ENCODE peak calls at places on chromosomes 13 and 19, in five cellular contexts. One of them, this sample, is unnamed.

GRCh38 chr13:100244431-100244830 is 155.5 kb downstream of the PCCA start:
- DNase-seq in H1: no peak
- DNase-seq in HepG2: no peak
- DNase-seq in K562: no peak
- DNase-seq in GM12878: no peak
- DNase-seq in this sample: no peak

GRCh38 chr19:55695511-55696290 is 20.7 kb downstream of the EPN1 start:
- DNase-seq in GM12878: no peak
- DNase-seq in H1: no peak
- DNase-seq in K562: no peak
- DNase-seq in HepG2: no peak
- DNase-seq in this sample: no peak

GRCh38 chr13:26967119-26968038 is 204.2 kb downstream of the USP12 start:
- DNase-seq in H1: no peak
- DNase-seq in K562: no peak
- DNase-seq in HepG2: no peak
- DNase-seq in GM12878: no peak
- DNase-seq in this sample: no peak

GRCh38 chr19:54164369-54165068 is 5.0 kb upstream of the LENG1 start:
- DNase-seq in GM12878: no peak
- DNase-seq in K562: peak
- DNase-seq in H1: peak
- DNase-seq in HepG2: no peak
- DNase-seq in this sample: peak

GRCh38 chr19:3836887-3837286 is 32.0 kb downstream of the ZFR2 start:
- DNase-seq in K562: no peak
- DNase-seq in H1: no peak
- DNase-seq in GM12878: no peak
- DNase-seq in HepG2: no peak
- DNase-seq in this sample: no peak

GRCh38 chr13:91216928-91217700 is 130.4 kb upstream of the MIR17HG start:
- DNase-seq in H1: no peak
- DNase-seq in GM12878: no peak
- DNase-seq in K562: no peak
- DNase-seq in HepG2: no peak
- DNase-seq in this sample: no peak

GRCh38 chr13:110524484-110525254 is 36.9 kb downstream of the RAB20 start:
- DNase-seq in K562: no peak
- DNase-seq in GM12878: no peak
- DNase-seq in H1: no peak
- DNase-seq in HepG2: no peak
- DNase-seq in this sample: no peak

GRCh38 chr13:101283782-101284181 is 132.5 kb downstream of the NALCN start:
- DNase-seq in HepG2: no peak
- DNase-seq in GM12878: no peak
- DNase-seq in K562: no peak
- DNase-seq in H1: no peak
- DNase-seq in this sample: no peak

GRCh38 chr19:33241530-33242101 is 16.0 kb upstream of the SLC7A10 start:
- DNase-seq in GM12878: no peak
- DNase-seq in HepG2: no peak
- DNase-seq in K562: peak
- DNase-seq in H1: no peak
- DNase-seq in this sample: no peak

GRCh38 chr19:55638864-55639359 is 1.9 kb upstream of the ZNF580 start:
- DNase-seq in HepG2: peak
- DNase-seq in GM12878: no peak
- DNase-seq in H1: no peak
- DNase-seq in K562: peak
- DNase-seq in this sample: no peak

GRCh38 chr19:39846678-39847486 is 703 bp upstream of the FBL start:
- DNase-seq in K562: peak
- DNase-seq in H1: no peak
- DNase-seq in GM12878: no peak
- DNase-seq in HepG2: no peak
- DNase-seq in this sample: no peak

GRCh38 chr13:98022210-98022609 is 68.7 kb downstream of the IPO5 start:
- DNase-seq in K562: no peak
- DNase-seq in H1: no peak
- DNase-seq in HepG2: peak
- DNase-seq in GM12878: no peak
- DNase-seq in this sample: no peak

GRCh38 chr19:42313096-42313839 is at the start of gene TMEM145:
- DNase-seq in HepG2: no peak
- DNase-seq in K562: peak
- DNase-seq in GM12878: no peak
- DNase-seq in H1: no peak
- DNase-seq in this sample: no peak

GRCh38 chr19:34432797-34433196 is 4.6 kb downstream of the UBA2 start:
- DNase-seq in H1: no peak
- DNase-seq in HepG2: no peak
- DNase-seq in GM12878: no peak
- DNase-seq in K562: no peak
- DNase-seq in this sample: no peak

GRCh38 chr19:13033819-13034611 is 38.7 kb downstream of the NFIX start:
- DNase-seq in H1: no peak
- DNase-seq in GM12878: no peak
- DNase-seq in K562: peak
- DNase-seq in HepG2: peak
- DNase-seq in this sample: peak

DNA sequence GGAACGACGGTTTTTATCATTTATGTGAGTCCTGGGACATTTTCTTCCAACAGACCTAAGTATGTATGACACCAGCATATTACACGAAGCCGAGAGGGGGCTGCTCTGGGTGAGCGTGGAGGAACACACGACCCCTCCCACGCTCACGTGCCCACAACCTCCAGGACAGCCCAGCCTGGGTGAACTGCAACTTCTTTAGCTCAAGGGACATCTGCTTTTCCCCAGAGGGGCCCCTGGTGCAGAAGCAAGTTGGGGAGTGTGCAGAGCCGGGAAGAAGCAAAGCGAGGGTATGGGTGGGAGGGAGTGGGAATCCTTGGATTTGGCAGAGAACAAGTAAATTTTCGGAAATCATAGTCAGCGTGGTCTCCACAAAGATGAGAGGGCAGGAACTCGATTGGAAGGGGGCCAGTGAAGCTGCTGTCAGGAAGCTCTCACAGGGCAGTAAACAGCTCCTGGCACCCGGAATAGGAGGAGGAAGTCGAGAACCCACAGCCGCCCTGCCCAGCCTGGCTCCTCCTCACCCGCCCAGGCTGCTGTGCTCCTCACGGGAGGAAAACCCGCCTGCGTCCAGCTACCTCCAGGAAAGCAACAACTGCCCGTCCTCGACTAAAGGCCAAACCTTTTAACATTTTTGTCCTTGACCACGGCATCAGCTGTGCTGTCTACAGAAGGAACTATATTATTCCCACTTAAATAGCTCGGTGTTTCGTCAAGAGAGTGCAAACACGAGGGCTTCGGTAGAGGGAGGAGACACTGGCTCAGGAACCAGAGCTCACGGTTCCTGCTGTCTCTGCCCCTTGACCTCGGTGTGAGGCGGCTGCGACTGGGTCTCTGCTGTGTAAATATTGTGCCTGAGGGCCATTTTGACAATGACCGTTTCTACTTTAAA is 17.2 kb upstream of the CFAP97D2 start:
- DNase-seq in K562: no peak
- DNase-seq in GM12878: no peak
- DNase-seq in HepG2: peak
- DNase-seq in H1: no peak
- DNase-seq in this sample: no peak
- TF ChIP-seq ATF3 in K562: no peak
- TF ChIP-seq ATF3 in GM12878: no peak
- TF ChIP-seq ATF3 in HepG2: no peak
- TF ChIP-seq ATF3 in H1: no peak
- TF ChIP-seq ATF3 in this sample: no peak

GRCh38 chr19:44746616-44746945 is 1.9 kb upstream of the BCL3 start:
- DNase-seq in K562: no peak
- DNase-seq in H1: no peak
- DNase-seq in HepG2: no peak
- DNase-seq in GM12878: no peak
- DNase-seq in this sample: no peak
- H3K4me3 ChIP-seq in K562: no peak
- H3K4me3 ChIP-seq in H1: no peak
- H3K4me3 ChIP-seq in HepG2: peak
- H3K4me3 ChIP-seq in GM12878: no peak
- H3K4me3 ChIP-seq in this sample: peak

GRCh38 chr19:45250832-45251451 is at the start of gene MARK4:
- DNase-seq in HepG2: no peak
- DNase-seq in H1: no peak
- DNase-seq in K562: peak
- DNase-seq in GM12878: no peak
- DNase-seq in this sample: peak
- TF ChIP-seq ATF3 in HepG2: no peak
- TF ChIP-seq ATF3 in H1: no peak
- TF ChIP-seq ATF3 in K562: no peak
- TF ChIP-seq ATF3 in GM12878: no peak
- TF ChIP-seq ATF3 in this sample: no peak

GRCh38 chr13:33918199-33918932 is 100.4 kb downstream of the RFC3 start:
- DNase-seq in H1: no peak
- DNase-seq in HepG2: no peak
- DNase-seq in GM12878: no peak
- DNase-seq in K562: no peak
- DNase-seq in this sample: no peak
- H3K4me3 ChIP-seq in H1: no peak
- H3K4me3 ChIP-seq in HepG2: no peak
- H3K4me3 ChIP-seq in GM12878: no peak
- H3K4me3 ChIP-seq in K562: no peak
- H3K4me3 ChIP-seq in this sample: no peak

GRCh38 chr19:37725181-37725580 is 5.6 kb upstream of the ZNF607 start:
- DNase-seq in HepG2: no peak
- DNase-seq in GM12878: no peak
- DNase-seq in K562: no peak
- DNase-seq in H1: no peak
- DNase-seq in this sample: no peak
- TF ChIP-seq ATF3 in HepG2: no peak
- TF ChIP-seq ATF3 in GM12878: no peak
- TF ChIP-seq ATF3 in K562: no peak
- TF ChIP-seq ATF3 in H1: no peak
- TF ChIP-seq ATF3 in this sample: no peak

GRCh38 chr19:1518471-1518870 is 5.4 kb upstream of the PLK5 start:
- DNase-seq in HepG2: no peak
- DNase-seq in H1: no peak
- DNase-seq in K562: no peak
- DNase-seq in GM12878: no peak
- DNase-seq in this sample: no peak
- H3K4me3 ChIP-seq in HepG2: no peak
- H3K4me3 ChIP-seq in H1: no peak
- H3K4me3 ChIP-seq in K562: no peak
- H3K4me3 ChIP-seq in GM12878: no peak
- H3K4me3 ChIP-seq in this sample: no peak

GRCh38 chr13:70527553-70527952 is 419.3 kb upstream of the KLHL1 start:
- DNase-seq in HepG2: no peak
- DNase-seq in GM12878: no peak
- DNase-seq in H1: no peak
- DNase-seq in K562: no peak
- DNase-seq in this sample: no peak

GRCh38 chr13:70518081-70518480 is 409.8 kb upstream of the KLHL1 start:
- DNase-seq in H1: no peak
- DNase-seq in K562: no peak
- DNase-seq in HepG2: no peak
- DNase-seq in GM12878: no peak
- DNase-seq in this sample: no peak

GRCh38 chr13:70520275-70520674 is 412.0 kb upstream of the KLHL1 start:
- DNase-seq in K562: no peak
- DNase-seq in HepG2: no peak
- DNase-seq in GM12878: no peak
- DNase-seq in H1: no peak
- DNase-seq in this sample: no peak

GRCh38 chr13:70523622-70524021 is 415.4 kb upstream of the KLHL1 start:
- DNase-seq in H1: no peak
- DNase-seq in HepG2: no peak
- DNase-seq in K562: no peak
- DNase-seq in GM12878: no peak
- DNase-seq in this sample: no peak
- TF ChIP-seq ATF3 in H1: no peak
- TF ChIP-seq ATF3 in HepG2: no peak
- TF ChIP-seq ATF3 in K562: no peak
- TF ChIP-seq ATF3 in GM12878: no peak
- TF ChIP-seq ATF3 in this sample: no peak